ENCODE peak calls at places on chromosomes 4 and X, in ten cellular contexts. I is GM13977, H is NB4, O is amygdala, D is esophagus squamous epithelium, Z is hypothalamus, A is NCI-H524, M is NCI-H345, Q is GM10248, B is kidney epithelial cell. F is an unnamed sample.

GRCh38 chr4:119131160-119131559 is 4.5 kb upstream of the MYOZ2 start:
- DNase-seq in H (no peak), I (no peak), B (no peak), M (no peak), Q (no peak), Z (no peak), D (no peak), O (no peak), A (no peak), F (no peak)

GRCh38 chr4:15455290-15455689 is 14.4 kb upstream of the CC2D2A start:
- DNase-seq in D (no peak), A (no peak), Z (no peak), H (peak; percentile 60), O (no peak), I (no peak), M (no peak), B (no peak), Q (no peak), F (no peak)

GRCh38 chr4:3830774-3831528 is 64.8 kb downstream of the ADRA2C start:
- DNase-seq in B (no peak), O (no peak), M (no peak), Z (no peak), D (no peak), H (peak; percentile 49), Q (no peak), I (no peak), A (no peak), F (no peak)

GRCh38 chr4:40559585-40560465 is 69.8 kb downstream of the RBM47 start:
- DNase-seq in A (no peak), Q (no peak), M (no peak), Z (no peak), B (no peak), I (no peak), O (no peak), D (no peak), H (peak; percentile 25), F (no peak)

GRCh38 chrX:51860679-51861078 is 32.7 kb upstream of the MAGED1 start:
- DNase-seq in H (peak; percentile 30), Z (peak; percentile 0), I (peak; percentile 6), A (no peak), B (no peak), D (no peak), O (no peak), M (peak; percentile 33), Q (peak; percentile 6), F (no peak)

GRCh38 chr4:146054676-146055075 is 116.1 kb upstream of the ZNF827 start:
- DNase-seq in H (no peak), Q (no peak), A (no peak), M (no peak), Z (no peak), D (no peak), I (no peak), O (no peak), B (no peak), F (no peak)

GRCh38 chrX:119687661-119688413 is 5.1 kb downstream of the SEPTIN6 start:
- DNase-seq in Z (no peak), A (no peak), D (no peak), B (no peak), Q (no peak), M (no peak), O (no peak), H (no peak), I (no peak), F (no peak)

GRCh38 chr4:22434895-22435294 is 81.0 kb downstream of the ADGRA3 start:
- DNase-seq in D (no peak), M (no peak), A (no peak), O (no peak), I (no peak), B (peak; percentile 18), H (peak; percentile 60), Q (no peak), Z (no peak), F (peak; percentile 5)

GRCh38 chrX:120446503-120446902 is 22.6 kb downstream of the LAMP2 start:
- DNase-seq in H (no peak), D (no peak), I (no peak), Q (no peak), A (peak; percentile 49), Z (no peak), M (no peak), O (no peak), B (no peak), F (no peak)

GRCh38 chr4:138859249-138859648 is 156.3 kb upstream of the NOCT start:
- DNase-seq in A (no peak), D (no peak), Z (no peak), O (no peak), I (no peak), H (no peak), M (no peak), B (peak; percentile 77), Q (no peak), F (peak; percentile 10)